ENCODE peak calls at places on chromosome 16, in four cellular contexts. One of them, this sample, is unnamed.
A peak's percentile ranks its signal among the peaks of the same experiment; 100 is the strongest.

GRCh38 chr16:13915033-13915635 is 4.8 kb upstream of the ERCC4 start:
- DNase-seq in HuH-7: no peak
- DNase-seq in SJSA1: no peak
- DNase-seq in BE2C: no peak
- DNase-seq in this sample: no peak

GRCh38 chr16:138049-138417 is 440 bp downstream of the NPRL3 start:
- DNase-seq in BE2C: peak; percentile 39
- DNase-seq in SJSA1: no peak
- DNase-seq in HuH-7: no peak
- DNase-seq in this sample: peak; percentile 58

GRCh38 chr16:87140211-87141200 is 176.7 kb downstream of the C16orf95 start:
- DNase-seq in HuH-7: no peak
- DNase-seq in BE2C: no peak
- DNase-seq in SJSA1: no peak
- DNase-seq in this sample: no peak

GRCh38 chr16:26645629-26646028 is 421.1 kb upstream of the C16orf82 start:
- DNase-seq in BE2C: no peak
- DNase-seq in SJSA1: no peak
- DNase-seq in HuH-7: peak; percentile 30
- DNase-seq in this sample: peak; percentile 40

GRCh38 chr16:74999683-75000480 is 1.1 kb downstream of the ZNRF1 start:
- DNase-seq in BE2C: peak; percentile 51
- DNase-seq in HuH-7: peak; percentile 51
- DNase-seq in SJSA1: peak; percentile 55
- DNase-seq in this sample: peak; percentile 45

GRCh38 chr16:70433456-70434103 is 5.3 kb downstream of the ST3GAL2 start:
- DNase-seq in HuH-7: no peak
- DNase-seq in BE2C: peak; percentile 70
- DNase-seq in SJSA1: no peak
- DNase-seq in this sample: no peak

GRCh38 chr16:20910781-20911321 is 10.3 kb downstream of the LYRM1 start:
- DNase-seq in HuH-7: no peak
- DNase-seq in BE2C: no peak
- DNase-seq in SJSA1: no peak
- DNase-seq in this sample: no peak

GRCh38 chr16:67884-68789 is 4.3 kb downstream of the RHBDF1 start:
- DNase-seq in SJSA1: no peak
- DNase-seq in HuH-7: no peak
- DNase-seq in BE2C: no peak
- DNase-seq in this sample: no peak

GRCh38 chr16:30588651-30589050 is 3.2 kb upstream of the ZNF785 start:
- DNase-seq in BE2C: no peak
- DNase-seq in HuH-7: no peak
- DNase-seq in SJSA1: no peak
- DNase-seq in this sample: no peak

GRCh38 chr16:31382485-31383161 is 10.5 kb upstream of the ITGAD start:
- DNase-seq in SJSA1: no peak
- DNase-seq in HuH-7: peak; percentile 84
- DNase-seq in BE2C: peak; percentile 63
- DNase-seq in this sample: peak; percentile 46

GRCh38 chr16:54194008-54194731 is 92.4 kb downstream of the IRX3 start:
- DNase-seq in SJSA1: no peak
- DNase-seq in BE2C: peak; percentile 61
- DNase-seq in HuH-7: peak; percentile 16
- DNase-seq in this sample: no peak

GRCh38 chr16:72122308-72122707 is 28.7 kb downstream of the DHX38 start:
- DNase-seq in HuH-7: no peak
- DNase-seq in BE2C: no peak
- DNase-seq in SJSA1: no peak
- DNase-seq in this sample: no peak

GRCh38 chr16:2586241-2586640 is 48.4 kb downstream of the PDPK1 start:
- DNase-seq in SJSA1: no peak
- DNase-seq in BE2C: no peak
- DNase-seq in HuH-7: peak; percentile 30
- DNase-seq in this sample: no peak

GRCh38 chr16:8675183-8676159 is 1.1 kb downstream of the ABAT start:
- DNase-seq in HuH-7: no peak
- DNase-seq in BE2C: peak; percentile 41
- DNase-seq in SJSA1: no peak
- DNase-seq in this sample: no peak

GRCh38 chr16:67428146-67428731 is 2.7 kb upstream of the HSD11B2 start:
- DNase-seq in BE2C: peak; percentile 87
- DNase-seq in HuH-7: peak; percentile 91
- DNase-seq in SJSA1: peak; percentile 79
- DNase-seq in this sample: peak; percentile 91

GRCh38 chr16:28082624-28083023 is 19.1 kb upstream of the GSG1L start:
- DNase-seq in BE2C: no peak
- DNase-seq in SJSA1: no peak
- DNase-seq in HuH-7: no peak
- DNase-seq in this sample: peak; percentile 92

GRCh38 chr16:78591682-78592103 is 492.2 kb downstream of the WWOX start:
- DNase-seq in SJSA1: no peak
- DNase-seq in BE2C: no peak
- DNase-seq in HuH-7: no peak
- DNase-seq in this sample: no peak

GRCh38 chr16:85334718-85335583 is 222.7 kb upstream of the CIBAR2 start:
- DNase-seq in HuH-7: no peak
- DNase-seq in SJSA1: no peak
- DNase-seq in BE2C: peak; percentile 55
- DNase-seq in this sample: no peak

GRCh38 chr16:9060225-9060624 is 31.2 kb upstream of the HAPSTR1 start:
- DNase-seq in HuH-7: no peak
- DNase-seq in BE2C: no peak
- DNase-seq in SJSA1: no peak
- DNase-seq in this sample: no peak

GRCh38 chr16:86212706-86213426 is 297.5 kb upstream of the FOXF1 start:
- DNase-seq in BE2C: no peak
- DNase-seq in SJSA1: no peak
- DNase-seq in HuH-7: no peak
- DNase-seq in this sample: no peak

GRCh38 chr16:81004646-81005353 is 1.9 kb downstream of the CMC2 start:
- DNase-seq in SJSA1: no peak
- DNase-seq in BE2C: peak; percentile 29
- DNase-seq in HuH-7: no peak
- DNase-seq in this sample: peak; percentile 71

GRCh38 chr16:12453832-12454231 is 349.9 kb downstream of the CPPED1 start:
- DNase-seq in HuH-7: no peak
- DNase-seq in BE2C: no peak
- DNase-seq in SJSA1: no peak
- DNase-seq in this sample: no peak

GRCh38 chr16:9134739-9135138 is 43.3 kb downstream of the HAPSTR1 start:
- DNase-seq in SJSA1: peak; percentile 77
- DNase-seq in BE2C: peak; percentile 77
- DNase-seq in HuH-7: peak; percentile 35
- DNase-seq in this sample: peak; percentile 76

GRCh38 chr16:15507299-15507958 is 73.0 kb downstream of the BMERB1 start:
- DNase-seq in BE2C: no peak
- DNase-seq in HuH-7: no peak
- DNase-seq in SJSA1: peak; percentile 71
- DNase-seq in this sample: no peak

GRCh38 chr16:86288716-86289294 is 221.5 kb upstream of the FOXF1 start:
- DNase-seq in SJSA1: peak; percentile 29
- DNase-seq in BE2C: no peak
- DNase-seq in HuH-7: no peak
- DNase-seq in this sample: no peak

GRCh38 chr16:66619534-66620418 is 15.3 kb downstream of the CMTM3 start:
- DNase-seq in BE2C: no peak
- DNase-seq in SJSA1: no peak
- DNase-seq in HuH-7: no peak
- DNase-seq in this sample: no peak

This sample was measured in NCI-H82.